ENCODE peak calls at places on chromosomes 11 and 22, in six cellular contexts. I is GM04503; B is stimulated activated CD8-positive, alpha-beta memory T cell treated with anti-CD3 and anti-CD28 coated beads, Interleukin-4, amount 100 ng/mL, for 4 hours; H is PC-9; L is A172; W is cardiac septum. P is an unnamed sample.

GRCh38 chr11:13970986-13971385 is 8.5 kb downstream of the SPON1 start:
- DNase-seq in I (no peak), B (no peak), H (peak), L (peak), W (no peak), P (peak)

GRCh38 chr11:124069429-124070401 is 28.6 kb upstream of the OR10G7 start:
- DNase-seq in I (no peak), B (no peak), H (peak), L (peak), W (no peak), P (peak)

GRCh38 chr11:10818594-10818993 is 9.9 kb upstream of the EIF4G2 start:
- DNase-seq in I (peak), B (no peak), H (no peak), L (peak), W (no peak), P (peak)

GRCh38 chr11:106076421-106076922 is 675 bp downstream of the KBTBD3 start:
- DNase-seq in I (no peak), B (no peak), H (no peak), L (no peak), W (no peak), P (no peak)

GRCh38 chr11:109512680-109513079 is 90.7 kb downstream of the C11orf87 start:
- DNase-seq in I (no peak), B (no peak), H (no peak), L (no peak), W (no peak), P (no peak)

GRCh38 chr22:19147193-19147780 is 2.8 kb downstream of the GSC2 start:
- DNase-seq in I (no peak), B (no peak), H (no peak), L (no peak), W (no peak), P (no peak)

GRCh38 chr11:75100314-75100713 is 3.6 kb upstream of the OR2AT4 start:
- DNase-seq in I (no peak), B (no peak), H (peak), L (peak), W (no peak), P (no peak)

GRCh38 chr11:120817131-120817530 is 206.8 kb upstream of the TBCEL start:
- DNase-seq in I (no peak), B (no peak), H (no peak), L (no peak), W (no peak), P (no peak)

GRCh38 chr22:26342719-26343449 is 86.2 kb upstream of the ASPHD2 start:
- DNase-seq in I (no peak), B (no peak), H (no peak), L (no peak), W (no peak), P (no peak)

GRCh38 chr22:44484618-44485017 is 13.4 kb downstream of the RTL6 start:
- DNase-seq in I (no peak), B (no peak), H (no peak), L (no peak), W (no peak), P (no peak)